ENCODE peak calls at places on chromosomes 4 and X, in six cellular contexts. K is IMR-90, I is K562, Y is fibroblast of lung, G is hepatocyte, V is GM23248. U is an unnamed sample.

GRCh38 chrX:39506131-39506530 is 591.6 kb downstream of the BCOR start:
- DNase-seq in K (no peak), I (no peak), Y (no peak), G (no peak), V (no peak), U (no peak)

GRCh38 chr4:149980941-149981340 is 97.3 kb upstream of the DCLK2 start:
- DNase-seq in K (peak), I (peak), Y (peak), G (peak), V (peak), U (peak)

GRCh38 chr4:48913346-48913745 is 6.8 kb upstream of the OCIAD2 start:
- DNase-seq in K (peak), I (no peak), Y (peak), G (no peak), V (peak), U (no peak)

GRCh38 chr4:169484485-169484884 is 127.9 kb downstream of the NEK1 start:
- DNase-seq in K (peak), I (peak), Y (peak), G (peak), V (peak), U (no peak)

GRCh38 chr4:159267023-159267939 is 164.4 kb downstream of the RAPGEF2 start:
- DNase-seq in K (peak), I (no peak), Y (peak), G (no peak), V (peak), U (no peak)

GRCh38 chrX:56794404-56794803 is 65.4 kb downstream of the NBDY start:
- DNase-seq in K (no peak), I (no peak), Y (no peak), G (no peak), V (no peak), U (no peak)

GRCh38 chr4:185456131-185456530 is 15.4 kb downstream of the CCDC110 start:
- DNase-seq in K (no peak), I (no peak), Y (no peak), G (no peak), V (no peak), U (no peak)

GRCh38 chr4:89134775-89135319 is 23.5 kb downstream of the TIGD2 start:
- DNase-seq in K (peak), I (no peak), Y (peak), G (peak), V (peak), U (no peak)

GRCh38 chr4:183638436-183638835 is 20.5 kb downstream of the RWDD4 start:
- DNase-seq in K (peak), I (no peak), Y (no peak), G (no peak), V (peak), U (no peak)

GRCh38 chr4:88919056-88919455 is 137.9 kb downstream of the FAM13A start:
- DNase-seq in K (no peak), I (no peak), Y (no peak), G (no peak), V (no peak), U (no peak)

GRCh38 chr4:179059396-179059795 is 1617.2 kb upstream of the AGA start:
- DNase-seq in K (no peak), I (no peak), Y (no peak), G (no peak), V (no peak), U (no peak)

GRCh38 chr4:148092316-148093014 is 349.7 kb downstream of the NR3C2 start:
- DNase-seq in K (peak), I (no peak), Y (no peak), G (no peak), V (no peak), U (no peak)

GRCh38 chr4:45241976-45242375 is 515.6 kb upstream of the GNPDA2 start:
- DNase-seq in K (no peak), I (no peak), Y (peak), G (no peak), V (no peak), U (no peak)

GRCh38 chr4:23516719-23517118 is 373.1 kb downstream of the PPARGC1A start:
- DNase-seq in K (no peak), I (no peak), Y (no peak), G (no peak), V (no peak), U (no peak)

GRCh38 chrX:40877869-40878268 is 142.5 kb upstream of the MED14 start:
- DNase-seq in K (peak), I (peak), Y (peak), G (no peak), V (peak), U (no peak)

GRCh38 chrX:17559728-17560379 is 177.4 kb upstream of the SCML1 start:
- DNase-seq in K (peak), I (no peak), Y (peak), G (peak), V (peak), U (peak)

GRCh38 chr4:148376151-148376550 is 66.1 kb downstream of the NR3C2 start:
- DNase-seq in K (peak), I (no peak), Y (peak), G (peak), V (no peak), U (peak)

GRCh38 chrX:27251369-27251768 is 211.8 kb downstream of the PPP4R3C start:
- DNase-seq in K (no peak), I (no peak), Y (no peak), G (no peak), V (no peak), U (no peak)

GRCh38 chrX:966396-967070 is 245.9 kb downstream of the CRLF2 start:
- DNase-seq in K (no peak), I (no peak), Y (no peak), G (no peak), V (no peak), U (no peak)

GRCh38 chr4:88163286-88163685 is 4.8 kb upstream of the ABCG2 start:
- DNase-seq in K (no peak), I (no peak), Y (no peak), G (no peak), V (no peak), U (no peak)

GRCh38 chrX:12930150-12930549 is 23.7 kb downstream of the TLR8 start:
- DNase-seq in K (no peak), I (no peak), Y (no peak), G (no peak), V (no peak), U (no peak)

GRCh38 chr4:188175288-188175687 is 36.0 kb downstream of the TRIML1 start:
- DNase-seq in K (peak), I (no peak), Y (no peak), G (no peak), V (no peak), U (no peak)

GRCh38 chrX:69503835-69504625 is at the start of gene NALF2:
- DNase-seq in K (peak), I (peak), Y (peak), G (peak), V (peak), U (no peak)

GRCh38 chr4:110510955-110511544 is 35.1 kb downstream of the ENPEP start:
- DNase-seq in K (peak), I (peak), Y (peak), G (peak), V (peak), U (no peak)

GRCh38 chr4:12961713-12962112 is 522.4 kb downstream of the RAB28 start:
- DNase-seq in K (no peak), I (no peak), Y (no peak), G (no peak), V (no peak), U (no peak)

GRCh38 chr4:179307297-179308136 is 1865.3 kb upstream of the AGA start:
- DNase-seq in K (peak), I (peak), Y (peak), G (peak), V (peak), U (peak)

GRCh38 chr4:107843394-107843793 is 18.7 kb downstream of the SGMS2 start:
- DNase-seq in K (no peak), I (no peak), Y (no peak), G (no peak), V (no peak), U (no peak)

GRCh38 chrX:119004920-119005524 is 30.6 kb downstream of the LONRF3 start:
- DNase-seq in K (peak), I (peak), Y (peak), G (peak), V (peak), U (peak)

DNA sequence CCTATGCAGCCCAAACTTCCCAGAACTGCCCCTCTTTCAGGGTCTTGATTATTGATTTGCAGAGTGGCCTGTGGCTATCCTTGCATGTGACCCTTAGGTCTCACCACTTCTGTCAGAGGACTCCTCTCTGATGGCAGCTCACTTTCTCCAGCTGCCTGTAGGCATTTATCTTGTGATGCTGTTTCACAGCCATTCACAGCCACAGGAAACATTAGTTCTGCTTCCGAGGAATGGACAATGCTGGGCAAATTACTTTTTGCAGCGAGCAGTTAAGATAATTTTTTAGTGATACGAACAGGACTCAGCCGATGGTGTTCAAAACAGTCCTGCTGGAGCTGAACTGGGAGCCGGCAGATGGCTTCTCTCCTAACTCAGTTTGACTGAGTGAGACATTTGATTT is 58.3 kb upstream of the TMEM150C start:
- DNase-seq in K (no peak), I (no peak), Y (no peak), G (no peak), V (no peak), U (no peak)
- H3K4me3 ChIP-seq in K (no peak), I (no peak), Y (no peak), G (no peak), V (no peak), U (no peak)

GRCh38 chr4:40375620-40376019 is 40.5 kb downstream of the CHRNA9 start:
- DNase-seq in K (no peak), I (no peak), Y (no peak), G (no peak), V (no peak), U (no peak)

GRCh38 chr4:40377462-40378385 is 42.6 kb downstream of the CHRNA9 start:
- DNase-seq in K (peak), I (no peak), Y (peak), G (peak), V (peak), U (peak)

GRCh38 chr4:40378619-40379018 is 43.5 kb downstream of the CHRNA9 start:
- DNase-seq in K (no peak), I (no peak), Y (no peak), G (no peak), V (no peak), U (no peak)

GRCh38 chr4:40372651-40373050 is 37.5 kb downstream of the CHRNA9 start:
- DNase-seq in K (no peak), I (no peak), Y (no peak), G (no peak), V (no peak), U (no peak)

GRCh38 chr4:40375090-40375489 is 40.0 kb downstream of the CHRNA9 start:
- DNase-seq in K (no peak), I (no peak), Y (no peak), G (no peak), V (no peak), U (no peak)
- H2AFZ ChIP-seq in K (no peak), I (no peak), Y (no peak), G (no peak), V (no peak), U (no peak)

DNA sequence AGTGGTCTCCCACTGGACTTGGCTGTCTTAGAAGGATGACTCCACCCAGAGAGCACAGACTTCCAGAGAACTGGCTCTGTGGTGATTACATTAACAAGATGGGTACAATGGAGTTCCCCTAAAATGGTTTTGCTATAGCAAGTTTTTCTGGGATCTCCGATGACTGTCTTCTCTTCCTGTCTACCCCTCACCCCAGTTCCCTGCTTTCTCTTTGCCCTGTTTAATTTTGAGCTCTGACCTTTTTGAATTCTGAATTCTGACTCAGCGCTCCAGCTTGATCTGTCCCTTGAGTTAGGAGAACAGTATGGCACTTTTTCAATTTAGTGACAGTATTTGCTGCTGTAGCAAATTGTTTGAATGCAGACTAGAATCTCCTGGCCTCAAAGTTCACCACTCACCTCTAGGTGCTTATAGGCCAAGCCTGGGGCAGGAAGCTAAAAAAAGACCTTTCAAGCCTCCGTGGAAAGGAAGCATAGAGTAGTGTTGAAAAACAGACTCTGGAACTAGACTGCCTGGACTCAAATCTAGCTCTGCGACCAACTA is 7.0 kb downstream of the MSN start:
- DNase-seq in K (peak), I (no peak), Y (no peak), G (no peak), V (peak), U (no peak)
- H3K4me2 ChIP-seq in K (peak), I (peak), Y (peak), G (no peak), V (peak), U (no peak)

GRCh38 chr4:5052726-5053425 is 1.6 kb downstream of the STK32B start:
- DNase-seq in K (no peak), I (no peak), Y (no peak), G (no peak), V (peak), U (no peak)

GRCh38 chr4:5052424-5052702 is 1.1 kb downstream of the STK32B start:
- DNase-seq in K (no peak), I (no peak), Y (no peak), G (no peak), V (no peak), U (no peak)

GRCh38 chr4:5051692-5052423 is 578 bp downstream of the STK32B start:
- DNase-seq in K (peak), I (no peak), Y (no peak), G (no peak), V (peak), U (no peak)

GRCh38 chr4:5050520-5050955 is 742 bp upstream of the STK32B start:
- DNase-seq in K (peak), I (peak), Y (peak), G (peak), V (peak), U (peak)

DNA sequence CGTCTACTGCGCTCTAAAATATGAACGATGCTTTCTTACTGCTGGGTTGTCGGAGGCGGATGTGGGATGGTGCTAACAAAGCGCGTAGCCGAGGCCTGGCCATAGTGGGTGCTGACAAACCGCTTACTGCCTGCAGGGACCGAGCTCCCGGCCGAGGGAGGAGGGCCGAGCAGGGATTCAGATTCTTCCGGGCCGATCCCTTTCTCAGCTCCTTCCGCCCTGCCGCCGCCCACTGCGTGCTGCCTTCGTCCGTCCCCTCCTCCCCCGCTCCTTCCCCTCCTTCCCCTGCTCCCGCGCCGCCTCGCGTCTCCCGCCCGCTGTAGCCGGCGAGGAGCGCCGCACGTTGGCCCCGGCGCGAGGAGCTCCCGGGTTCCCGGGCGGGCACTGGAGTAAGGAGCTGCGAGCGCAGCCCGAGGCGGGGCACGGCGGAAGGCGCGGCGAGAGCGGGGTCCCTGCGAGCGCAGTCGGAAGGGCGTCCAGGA is at the start of gene STK32B:
- DNase-seq in K (peak), I (peak), Y (peak), G (peak), V (peak), U (no peak)
- H3K4me3 ChIP-seq in K (peak), I (peak), Y (peak), G (peak), V (peak), U (no peak)

GRCh38 chr4:173958445-173958844 is 325.0 kb downstream of the FBXO8 start:
- DNase-seq in K (peak), I (no peak), Y (peak), G (no peak), V (peak), U (no peak)
- H2AFZ ChIP-seq in K (no peak), I (no peak), Y (no peak), G (no peak), V (no peak), U (no peak)